ENCODE peak calls at places on chromosome 14, in five cellular contexts. V, N, J, H and Z are unnamed samples.

GRCh38 chr14:64938972-64939816 is 3.4 kb downstream of the GPX2 start:
- DNase-seq in V (no peak), N (no peak), J (no peak), H (no peak), Z (no peak)

GRCh38 chr14:77249286-77249685 is 21.7 kb downstream of the NGB start:
- DNase-seq in V (no peak), N (no peak), J (no peak), H (no peak), Z (no peak)

GRCh38 chr14:56211124-56211523 is 92.9 kb downstream of the PELI2 start:
- DNase-seq in V (no peak), N (no peak), J (no peak), H (no peak), Z (no peak)

GRCh38 chr14:95875831-95876768 is 532 bp upstream of the TUNAR start:
- DNase-seq in V (no peak), N (no peak), J (peak), H (no peak), Z (peak)

GRCh38 chr14:37864861-37865718 is 269.7 kb downstream of the TTC6 start:
- DNase-seq in V (peak), N (no peak), J (no peak), H (no peak), Z (no peak)

GRCh38 chr14:80425686-80426085 is 214.4 kb upstream of the DIO2 start:
- DNase-seq in V (peak), N (no peak), J (no peak), H (no peak), Z (no peak)

GRCh38 chr14:75886661-75887348 is 95.0 kb downstream of the TGFB3 start:
- DNase-seq in V (peak), N (no peak), J (no peak), H (no peak), Z (no peak)

GRCh38 chr14:61217516-61217915 is 63.6 kb downstream of the TMEM30B start:
- DNase-seq in V (no peak), N (no peak), J (no peak), H (no peak), Z (no peak)

GRCh38 chr14:61866932-61867920 is 105.0 kb downstream of the SNAPC1 start:
- DNase-seq in V (no peak), N (no peak), J (no peak), H (no peak), Z (no peak)

GRCh38 chr14:99995700-99996356 is 69.4 kb upstream of the EVL start:
- DNase-seq in V (peak), N (peak), J (peak), H (peak), Z (no peak)

GRCh38 chr14:94673781-94674231 is 61.6 kb downstream of the SERPINA3 start:
- DNase-seq in V (no peak), N (no peak), J (no peak), H (peak), Z (no peak)

GRCh38 chr14:93036652-93037341 is 78.9 kb downstream of the ITPK1 start:
- DNase-seq in V (no peak), N (no peak), J (no peak), H (peak), Z (no peak)

GRCh38 chr14:49999216-49999761 is 106.4 kb downstream of the ARF6 start:
- DNase-seq in V (peak), N (peak), J (no peak), H (peak), Z (no peak)

GRCh38 chr14:71166434-71166833 is 259.2 kb downstream of the PCNX1 start:
- DNase-seq in V (peak), N (no peak), J (peak), H (no peak), Z (no peak)

GRCh38 chr14:53792909-53793308 is 163.7 kb downstream of the BMP4 start:
- DNase-seq in V (no peak), N (no peak), J (peak), H (no peak), Z (no peak)

GRCh38 chr14:38098074-38098846 is 109.4 kb upstream of the SSTR1 start:
- DNase-seq in V (peak), N (no peak), J (no peak), H (no peak), Z (no peak)

GRCh38 chr14:91870001-91870400 is 2.7 kb upstream of the TC2N start:
- DNase-seq in V (no peak), N (peak), J (no peak), H (no peak), Z (no peak)

GRCh38 chr14:96177766-96178377 is 26.8 kb upstream of the BDKRB2 start:
- DNase-seq in V (no peak), N (no peak), J (no peak), H (no peak), Z (no peak)

GRCh38 chr14:31449971-31450610 is 7.2 kb downstream of the DTD2 start:
- DNase-seq in V (peak), N (no peak), J (no peak), H (no peak), Z (no peak)

GRCh38 chr14:106551265-106551664 is 1024.9 kb downstream of the TMEM121 start:
- DNase-seq in V (no peak), N (no peak), J (no peak), H (no peak), Z (no peak)

GRCh38 chr14:105857816-105858675 is 331.7 kb downstream of the TMEM121 start:
- DNase-seq in V (no peak), N (peak), J (no peak), H (peak), Z (no peak)

GRCh38 chr14:102889615-102890014 is 32.8 kb upstream of the AMN start:
- DNase-seq in V (no peak), N (no peak), J (no peak), H (no peak), Z (no peak)